ENCODE peak calls at places on chromosomes 7 and 10, in seven cellular contexts. One of them, this sample, is unnamed.

GRCh38 chr10:13338337-13339128 is 9.6 kb downstream of the SEPHS1 start:
- DNase-seq in right lobe of liver: no peak
- DNase-seq in GM20000: no peak
- DNase-seq in posterior cingulate gyrus: no peak
- DNase-seq in stimulated activated CD4-positive, alpha-beta T cell treated with anti-CD3 and anti-CD28 coated beads, Interleukin-15, amount 100 ng/mL, for 24 hours: no peak
- DNase-seq in endothelial cell: no peak
- DNase-seq in choroid plexus epithelial cell: no peak
- DNase-seq in this sample: no peak

GRCh38 chr7:104231054-104232046 is 23.5 kb upstream of the ORC5 start:
- DNase-seq in endothelial cell: peak
- DNase-seq in GM20000: peak
- DNase-seq in posterior cingulate gyrus: peak
- DNase-seq in choroid plexus epithelial cell: peak
- DNase-seq in right lobe of liver: no peak
- DNase-seq in stimulated activated CD4-positive, alpha-beta T cell treated with anti-CD3 and anti-CD28 coated beads, Interleukin-15, amount 100 ng/mL, for 24 hours: peak
- DNase-seq in this sample: peak

GRCh38 chr10:36671607-36672006 is 453.8 kb upstream of the ANKRD30A start:
- DNase-seq in GM20000: no peak
- DNase-seq in posterior cingulate gyrus: no peak
- DNase-seq in stimulated activated CD4-positive, alpha-beta T cell treated with anti-CD3 and anti-CD28 coated beads, Interleukin-15, amount 100 ng/mL, for 24 hours: no peak
- DNase-seq in right lobe of liver: no peak
- DNase-seq in choroid plexus epithelial cell: peak
- DNase-seq in endothelial cell: no peak
- DNase-seq in this sample: no peak

GRCh38 chr10:89221919-89222318 is 14.8 kb upstream of the CH25H start:
- DNase-seq in stimulated activated CD4-positive, alpha-beta T cell treated with anti-CD3 and anti-CD28 coated beads, Interleukin-15, amount 100 ng/mL, for 24 hours: no peak
- DNase-seq in GM20000: no peak
- DNase-seq in endothelial cell: no peak
- DNase-seq in posterior cingulate gyrus: no peak
- DNase-seq in choroid plexus epithelial cell: no peak
- DNase-seq in right lobe of liver: no peak
- DNase-seq in this sample: no peak

GRCh38 chr7:101696-102376 is 90.5 kb upstream of the FAM20C start:
- DNase-seq in stimulated activated CD4-positive, alpha-beta T cell treated with anti-CD3 and anti-CD28 coated beads, Interleukin-15, amount 100 ng/mL, for 24 hours: no peak
- DNase-seq in right lobe of liver: no peak
- DNase-seq in posterior cingulate gyrus: peak
- DNase-seq in choroid plexus epithelial cell: no peak
- DNase-seq in endothelial cell: no peak
- DNase-seq in GM20000: no peak
- DNase-seq in this sample: no peak

GRCh38 chr7:82284936-82285519 is 158.5 kb downstream of the CACNA2D1 start:
- DNase-seq in right lobe of liver: no peak
- DNase-seq in endothelial cell: no peak
- DNase-seq in GM20000: no peak
- DNase-seq in stimulated activated CD4-positive, alpha-beta T cell treated with anti-CD3 and anti-CD28 coated beads, Interleukin-15, amount 100 ng/mL, for 24 hours: no peak
- DNase-seq in choroid plexus epithelial cell: no peak
- DNase-seq in posterior cingulate gyrus: no peak
- DNase-seq in this sample: no peak

GRCh38 chr7:22173884-22174573 is 182.9 kb downstream of the RAPGEF5 start:
- DNase-seq in endothelial cell: no peak
- DNase-seq in right lobe of liver: no peak
- DNase-seq in posterior cingulate gyrus: peak
- DNase-seq in choroid plexus epithelial cell: no peak
- DNase-seq in stimulated activated CD4-positive, alpha-beta T cell treated with anti-CD3 and anti-CD28 coated beads, Interleukin-15, amount 100 ng/mL, for 24 hours: peak
- DNase-seq in GM20000: peak
- DNase-seq in this sample: no peak

GRCh38 chr7:12139421-12139820 is 71.7 kb upstream of the TMEM106B start:
- DNase-seq in posterior cingulate gyrus: no peak
- DNase-seq in stimulated activated CD4-positive, alpha-beta T cell treated with anti-CD3 and anti-CD28 coated beads, Interleukin-15, amount 100 ng/mL, for 24 hours: no peak
- DNase-seq in endothelial cell: no peak
- DNase-seq in right lobe of liver: no peak
- DNase-seq in choroid plexus epithelial cell: peak
- DNase-seq in GM20000: no peak
- DNase-seq in this sample: no peak

GRCh38 chr10:4059471-4060138 is 274.6 kb upstream of the KLF6 start:
- DNase-seq in posterior cingulate gyrus: no peak
- DNase-seq in GM20000: no peak
- DNase-seq in stimulated activated CD4-positive, alpha-beta T cell treated with anti-CD3 and anti-CD28 coated beads, Interleukin-15, amount 100 ng/mL, for 24 hours: no peak
- DNase-seq in choroid plexus epithelial cell: no peak
- DNase-seq in endothelial cell: no peak
- DNase-seq in right lobe of liver: no peak
- DNase-seq in this sample: no peak

GRCh38 chr7:122511268-122511667 is 187.6 kb downstream of the RNF133 start:
- DNase-seq in GM20000: no peak
- DNase-seq in choroid plexus epithelial cell: no peak
- DNase-seq in posterior cingulate gyrus: no peak
- DNase-seq in right lobe of liver: no peak
- DNase-seq in endothelial cell: no peak
- DNase-seq in stimulated activated CD4-positive, alpha-beta T cell treated with anti-CD3 and anti-CD28 coated beads, Interleukin-15, amount 100 ng/mL, for 24 hours: no peak
- DNase-seq in this sample: no peak

GRCh38 chr10:46995234-46995633 is 84.0 kb downstream of the PTPN20 start:
- DNase-seq in stimulated activated CD4-positive, alpha-beta T cell treated with anti-CD3 and anti-CD28 coated beads, Interleukin-15, amount 100 ng/mL, for 24 hours: no peak
- DNase-seq in choroid plexus epithelial cell: peak
- DNase-seq in right lobe of liver: no peak
- DNase-seq in GM20000: no peak
- DNase-seq in posterior cingulate gyrus: no peak
- DNase-seq in endothelial cell: no peak
- DNase-seq in this sample: no peak

GRCh38 chr7:142477079-142477651 is 219.3 kb upstream of the PRSS58 start:
- DNase-seq in right lobe of liver: no peak
- DNase-seq in endothelial cell: no peak
- DNase-seq in posterior cingulate gyrus: no peak
- DNase-seq in choroid plexus epithelial cell: peak
- DNase-seq in stimulated activated CD4-positive, alpha-beta T cell treated with anti-CD3 and anti-CD28 coated beads, Interleukin-15, amount 100 ng/mL, for 24 hours: no peak
- DNase-seq in GM20000: no peak
- DNase-seq in this sample: peak

GRCh38 chr7:68043546-68043945 is 1046.9 kb downstream of the TYW1 start:
- DNase-seq in right lobe of liver: no peak
- DNase-seq in posterior cingulate gyrus: no peak
- DNase-seq in endothelial cell: no peak
- DNase-seq in choroid plexus epithelial cell: no peak
- DNase-seq in GM20000: no peak
- DNase-seq in stimulated activated CD4-positive, alpha-beta T cell treated with anti-CD3 and anti-CD28 coated beads, Interleukin-15, amount 100 ng/mL, for 24 hours: no peak
- DNase-seq in this sample: no peak

GRCh38 chr10:88979153-88979562 is 11.4 kb upstream of the FAS start:
- DNase-seq in stimulated activated CD4-positive, alpha-beta T cell treated with anti-CD3 and anti-CD28 coated beads, Interleukin-15, amount 100 ng/mL, for 24 hours: no peak
- DNase-seq in right lobe of liver: no peak
- DNase-seq in choroid plexus epithelial cell: peak
- DNase-seq in posterior cingulate gyrus: peak
- DNase-seq in GM20000: no peak
- DNase-seq in endothelial cell: no peak
- DNase-seq in this sample: no peak

GRCh38 chr10:131503992-131504391 is 192.5 kb upstream of the TCERG1L start:
- DNase-seq in choroid plexus epithelial cell: no peak
- DNase-seq in GM20000: no peak
- DNase-seq in right lobe of liver: no peak
- DNase-seq in stimulated activated CD4-positive, alpha-beta T cell treated with anti-CD3 and anti-CD28 coated beads, Interleukin-15, amount 100 ng/mL, for 24 hours: no peak
- DNase-seq in posterior cingulate gyrus: no peak
- DNase-seq in endothelial cell: no peak
- DNase-seq in this sample: no peak

GRCh38 chr10:81473755-81474154 is 401.2 kb upstream of the NRG3 start:
- DNase-seq in choroid plexus epithelial cell: no peak
- DNase-seq in GM20000: no peak
- DNase-seq in endothelial cell: no peak
- DNase-seq in right lobe of liver: no peak
- DNase-seq in posterior cingulate gyrus: peak
- DNase-seq in stimulated activated CD4-positive, alpha-beta T cell treated with anti-CD3 and anti-CD28 coated beads, Interleukin-15, amount 100 ng/mL, for 24 hours: no peak
- DNase-seq in this sample: no peak

GRCh38 chr7:33091641-33092191 is 17.5 kb downstream of the RP9 start:
- DNase-seq in GM20000: no peak
- DNase-seq in right lobe of liver: no peak
- DNase-seq in choroid plexus epithelial cell: no peak
- DNase-seq in endothelial cell: no peak
- DNase-seq in stimulated activated CD4-positive, alpha-beta T cell treated with anti-CD3 and anti-CD28 coated beads, Interleukin-15, amount 100 ng/mL, for 24 hours: no peak
- DNase-seq in posterior cingulate gyrus: no peak
- DNase-seq in this sample: no peak

GRCh38 chr10:116055252-116055918 is 217.6 kb downstream of the GFRA1 start:
- DNase-seq in endothelial cell: no peak
- DNase-seq in GM20000: no peak
- DNase-seq in choroid plexus epithelial cell: no peak
- DNase-seq in posterior cingulate gyrus: no peak
- DNase-seq in right lobe of liver: no peak
- DNase-seq in stimulated activated CD4-positive, alpha-beta T cell treated with anti-CD3 and anti-CD28 coated beads, Interleukin-15, amount 100 ng/mL, for 24 hours: no peak
- DNase-seq in this sample: no peak

GRCh38 chr10:91220954-91221696 is 662 bp downstream of the PCGF5 start:
- DNase-seq in endothelial cell: peak
- DNase-seq in posterior cingulate gyrus: no peak
- DNase-seq in choroid plexus epithelial cell: peak
- DNase-seq in stimulated activated CD4-positive, alpha-beta T cell treated with anti-CD3 and anti-CD28 coated beads, Interleukin-15, amount 100 ng/mL, for 24 hours: peak
- DNase-seq in right lobe of liver: peak
- DNase-seq in GM20000: no peak
- DNase-seq in this sample: peak

GRCh38 chr10:122056431-122057094 is 67.6 kb downstream of the TACC2 start:
- DNase-seq in right lobe of liver: no peak
- DNase-seq in choroid plexus epithelial cell: no peak
- DNase-seq in posterior cingulate gyrus: no peak
- DNase-seq in endothelial cell: no peak
- DNase-seq in stimulated activated CD4-positive, alpha-beta T cell treated with anti-CD3 and anti-CD28 coated beads, Interleukin-15, amount 100 ng/mL, for 24 hours: no peak
- DNase-seq in GM20000: no peak
- DNase-seq in this sample: no peak

GRCh38 chr7:33243319-33243881 is 114.0 kb downstream of the BBS9 start:
- DNase-seq in posterior cingulate gyrus: no peak
- DNase-seq in choroid plexus epithelial cell: peak
- DNase-seq in GM20000: peak
- DNase-seq in endothelial cell: no peak
- DNase-seq in right lobe of liver: no peak
- DNase-seq in stimulated activated CD4-positive, alpha-beta T cell treated with anti-CD3 and anti-CD28 coated beads, Interleukin-15, amount 100 ng/mL, for 24 hours: no peak
- DNase-seq in this sample: peak

GRCh38 chr7:135236727-135237126 is 3.1 kb downstream of the STRA8 start:
- DNase-seq in right lobe of liver: no peak
- DNase-seq in endothelial cell: no peak
- DNase-seq in choroid plexus epithelial cell: no peak
- DNase-seq in GM20000: peak
- DNase-seq in stimulated activated CD4-positive, alpha-beta T cell treated with anti-CD3 and anti-CD28 coated beads, Interleukin-15, amount 100 ng/mL, for 24 hours: no peak
- DNase-seq in posterior cingulate gyrus: no peak
- DNase-seq in this sample: no peak

GRCh38 chr10:102815790-102816549 is 21.2 kb downstream of the CYP17A1 start:
- DNase-seq in GM20000: no peak
- DNase-seq in right lobe of liver: peak
- DNase-seq in endothelial cell: no peak
- DNase-seq in choroid plexus epithelial cell: peak
- DNase-seq in stimulated activated CD4-positive, alpha-beta T cell treated with anti-CD3 and anti-CD28 coated beads, Interleukin-15, amount 100 ng/mL, for 24 hours: no peak
- DNase-seq in posterior cingulate gyrus: no peak
- DNase-seq in this sample: no peak

GRCh38 chr10:118800920-118801319 is 46.1 kb upstream of the CACUL1 start:
- DNase-seq in endothelial cell: peak
- DNase-seq in right lobe of liver: peak
- DNase-seq in stimulated activated CD4-positive, alpha-beta T cell treated with anti-CD3 and anti-CD28 coated beads, Interleukin-15, amount 100 ng/mL, for 24 hours: no peak
- DNase-seq in GM20000: no peak
- DNase-seq in choroid plexus epithelial cell: peak
- DNase-seq in posterior cingulate gyrus: no peak
- DNase-seq in this sample: no peak

GRCh38 chr10:85916999-85917573 is 449.5 kb downstream of the GRID1 start:
- DNase-seq in posterior cingulate gyrus: no peak
- DNase-seq in endothelial cell: no peak
- DNase-seq in GM20000: no peak
- DNase-seq in choroid plexus epithelial cell: no peak
- DNase-seq in right lobe of liver: peak
- DNase-seq in stimulated activated CD4-positive, alpha-beta T cell treated with anti-CD3 and anti-CD28 coated beads, Interleukin-15, amount 100 ng/mL, for 24 hours: no peak
- DNase-seq in this sample: no peak

GRCh38 chr7:120825576-120825975 is 32.4 kb downstream of the TSPAN12 start:
- DNase-seq in right lobe of liver: no peak
- DNase-seq in posterior cingulate gyrus: no peak
- DNase-seq in stimulated activated CD4-positive, alpha-beta T cell treated with anti-CD3 and anti-CD28 coated beads, Interleukin-15, amount 100 ng/mL, for 24 hours: no peak
- DNase-seq in choroid plexus epithelial cell: no peak
- DNase-seq in GM20000: no peak
- DNase-seq in endothelial cell: no peak
- DNase-seq in this sample: no peak

GRCh38 chr7:131284702-131285419 is 42.8 kb upstream of the MKLN1 start:
- DNase-seq in posterior cingulate gyrus: peak
- DNase-seq in right lobe of liver: no peak
- DNase-seq in endothelial cell: no peak
- DNase-seq in choroid plexus epithelial cell: peak
- DNase-seq in stimulated activated CD4-positive, alpha-beta T cell treated with anti-CD3 and anti-CD28 coated beads, Interleukin-15, amount 100 ng/mL, for 24 hours: no peak
- DNase-seq in GM20000: no peak
- DNase-seq in this sample: no peak

This sample was measured in MM.1S.